ENCODE peak calls at places on chromosome 18, in ten cellular contexts. C is neural crest cell; R is NCI-H1694 treated with DMSO at 0.1 percent for 48 hours; L is CD8-positive, alpha-beta memory T cell; D is psoas muscle; B is NCI-H1436; I is glomerular endothelial cell; A is RWPE1; Q is Peyer's patch; E is stimulated activated CD8-positive, alpha-beta memory T cell treated with anti-CD3 and anti-CD28 coated beads, Interleukin-15, amount 100 ng/mL, for 24 hours. O is an unnamed sample.
A peak's percentile ranks its signal among the peaks of the same experiment; 100 is the strongest.

GRCh38 chr18:31553800-31554199 is 37.9 kb upstream of the TTR start:
- DNase-seq in C (no peak), R (no peak), L (no peak), D (no peak), B (no peak), I (no peak), A (peak; percentile 2), Q (no peak), E (no peak), O (no peak)

GRCh38 chr18:45920367-45920766 is 46.8 kb downstream of the EPG5 start:
- DNase-seq in C (no peak), R (no peak), L (no peak), D (peak; percentile 82), B (peak; percentile 18), I (no peak), A (peak; percentile 48), Q (peak; percentile 64), E (no peak), O (peak; percentile 58)

GRCh38 chr18:58528011-58528367 is 100.9 kb downstream of the ALPK2 start:
- DNase-seq in C (no peak), R (no peak), L (no peak), D (no peak), B (peak; percentile 4), I (no peak), A (no peak), Q (no peak), E (no peak), O (no peak)

GRCh38 chr18:59096098-59096779 is 43.4 kb upstream of the SEC11C start:
- DNase-seq in C (no peak), R (peak; percentile 14), L (no peak), D (no peak), B (peak; percentile 50), I (no peak), A (no peak), Q (no peak), E (no peak), O (peak; percentile 98)

GRCh38 chr18:51614967-51615571 is 417.6 kb upstream of the MEX3C start:
- DNase-seq in C (no peak), R (no peak), L (no peak), D (no peak), B (no peak), I (no peak), A (peak; percentile 42), Q (no peak), E (no peak), O (no peak)

GRCh38 chr18:36295214-36295613 is 2.3 kb upstream of the FHOD3 start:
- DNase-seq in C (no peak), R (no peak), L (no peak), D (no peak), B (no peak), I (no peak), A (no peak), Q (no peak), E (no peak), O (no peak)

GRCh38 chr18:2905802-2906521 is 59.2 kb downstream of the EMILIN2 start:
- DNase-seq in C (peak; percentile 43), R (no peak), L (peak; percentile 29), D (peak; percentile 75), B (peak; percentile 11), I (no peak), A (peak; percentile 42), Q (peak; percentile 70), E (peak; percentile 31), O (peak; percentile 65)

GRCh38 chr18:58611471-58612131 is 17.3 kb downstream of the ALPK2 start:
- DNase-seq in C (no peak), R (no peak), L (no peak), D (no peak), B (no peak), I (no peak), A (no peak), Q (no peak), E (no peak), O (no peak)

GRCh38 chr18:67266591-67267237 is 249.8 kb downstream of the DSEL start:
- DNase-seq in C (no peak), R (no peak), L (no peak), D (no peak), B (no peak), I (no peak), A (no peak), Q (no peak), E (no peak), O (no peak)

GRCh38 chr18:46481048-46481846 is 175.8 kb downstream of the LOXHD1 start:
- DNase-seq in C (peak; percentile 72), R (peak; percentile 67), L (peak; percentile 40), D (no peak), B (peak; percentile 47), I (peak; percentile 18), A (no peak), Q (no peak), E (peak; percentile 11), O (no peak)

GRCh38 chr18:2139676-2140075 is 431.6 kb downstream of the METTL4 start:
- DNase-seq in C (no peak), R (no peak), L (no peak), D (no peak), B (no peak), I (no peak), A (peak; percentile 70), Q (no peak), E (no peak), O (no peak)

GRCh38 chr18:77116201-77117080 is 16.1 kb downstream of the MBP start:
- DNase-seq in C (no peak), R (no peak), L (no peak), D (no peak), B (no peak), I (no peak), A (no peak), Q (no peak), E (no peak), O (no peak)

GRCh38 chr18:31206787-31207381 is 44.2 kb upstream of the DSC1 start:
- DNase-seq in C (peak; percentile 28), R (no peak), L (no peak), D (peak; percentile 24), B (no peak), I (no peak), A (peak; percentile 67), Q (peak; percentile 90), E (no peak), O (peak; percentile 70)

GRCh38 chr18:42183746-42184145 is 228.7 kb downstream of the PIK3C3 start:
- DNase-seq in C (no peak), R (no peak), L (no peak), D (no peak), B (no peak), I (no peak), A (peak; percentile 34), Q (no peak), E (no peak), O (no peak)

GRCh38 chr18:11676386-11676785 is 12.7 kb upstream of the GNAL start:
- DNase-seq in C (no peak), R (no peak), L (no peak), D (no peak), B (no peak), I (no peak), A (no peak), Q (no peak), E (no peak), O (no peak)

O was measured in NCI-H774.